ENCODE peak calls at places on chromosomes 1 and 21, in nine cellular contexts. X, M, Q, A, W, G, B, T and O are unnamed samples.

GRCh38 chr1:32716312-32717126 is 13.9 kb upstream of the SYNC start:
- DNase-seq in X (no peak), M (no peak), Q (peak; percentile 98), A (peak; percentile 9), W (no peak), G (no peak), B (no peak), T (peak; percentile 69), O (peak; percentile 79)

GRCh38 chr1:232340448-232340847 is 289.5 kb downstream of the SIPA1L2 start:
- DNase-seq in X (no peak), M (no peak), Q (no peak), A (no peak), W (no peak), G (no peak), B (no peak), T (no peak), O (no peak)

GRCh38 chr1:183023146-183023600 is at the start of gene LAMC1:
- DNase-seq in X (no peak), M (peak; percentile 95), Q (peak; percentile 61), A (no peak), W (peak; percentile 7), G (peak; percentile 80), B (peak; percentile 66), T (peak; percentile 84), O (peak; percentile 84)

GRCh38 chr21:44911384-44912157 is 9.1 kb downstream of the ITGB2 start:
- DNase-seq in X (no peak), M (no peak), Q (peak; percentile 89), A (peak; percentile 47), W (peak; percentile 61), G (no peak), B (no peak), T (peak; percentile 94), O (no peak)

GRCh38 chr1:202012544-202013478 is 2.4 kb downstream of the ELF3 start:
- DNase-seq in X (no peak), M (no peak), Q (peak; percentile 41), A (no peak), W (no peak), G (no peak), B (no peak), T (no peak), O (no peak)

GRCh38 chr1:29657816-29658215 is 421.5 kb downstream of the PTPRU start:
- DNase-seq in X (no peak), M (no peak), Q (no peak), A (no peak), W (no peak), G (no peak), B (no peak), T (peak; percentile 40), O (no peak)

GRCh38 chr1:45213892-45214291 is 7.5 kb upstream of the ZSWIM5 start:
- DNase-seq in X (no peak), M (no peak), Q (no peak), A (no peak), W (no peak), G (no peak), B (no peak), T (no peak), O (no peak)

GRCh38 chr21:44487831-44488230 is 32.5 kb downstream of the LRRC3 start:
- DNase-seq in X (peak; percentile 15), M (peak; percentile 34), Q (no peak), A (no peak), W (peak; percentile 35), G (peak; percentile 21), B (no peak), T (no peak), O (no peak)

GRCh38 chr1:228555074-228555989 is 68.2 kb downstream of the RNF187 start:
- DNase-seq in X (no peak), M (no peak), Q (no peak), A (peak; percentile 18), W (peak; percentile 11), G (no peak), B (peak; percentile 0), T (peak; percentile 38), O (no peak)

GRCh38 chr1:3186526-3186921 is 117.5 kb downstream of the PRDM16 start:
- DNase-seq in X (no peak), M (no peak), Q (peak; percentile 89), A (no peak), W (no peak), G (peak; percentile 40), B (no peak), T (peak; percentile 97), O (no peak)

GRCh38 chr1:148318123-148318899 is 164.8 kb downstream of the PPIAL4G start:
- DNase-seq in X (no peak), M (peak; percentile 1), Q (no peak), A (peak; percentile 35), W (no peak), G (no peak), B (peak; percentile 78), T (no peak), O (no peak)

GRCh38 chr1:178283409-178283808 is 189.5 kb downstream of the RASAL2 start:
- DNase-seq in X (no peak), M (peak; percentile 39), Q (no peak), A (no peak), W (no peak), G (no peak), B (no peak), T (no peak), O (no peak)

GRCh38 chr1:177246710-177247588 is 76.2 kb downstream of the BRINP2 start:
- DNase-seq in X (no peak), M (peak; percentile 13), Q (no peak), A (no peak), W (no peak), G (peak; percentile 79), B (no peak), T (no peak), O (no peak)

GRCh38 chr1:180343931-180344406 is 113.9 kb downstream of the LHX4 start:
- DNase-seq in X (no peak), M (peak; percentile 55), Q (peak; percentile 32), A (no peak), W (no peak), G (peak; percentile 42), B (peak; percentile 45), T (no peak), O (peak; percentile 89)

GRCh38 chr1:38586993-38587646 is 272.5 kb downstream of the RRAGC start:
- DNase-seq in X (peak; percentile 9), M (peak; percentile 9), Q (peak; percentile 46), A (peak; percentile 23), W (peak; percentile 49), G (peak; percentile 3), B (no peak), T (no peak), O (peak; percentile 23)

GRCh38 chr1:54502342-54502741 is 45.7 kb upstream of the ACOT11 start:
- DNase-seq in X (no peak), M (no peak), Q (no peak), A (no peak), W (no peak), G (no peak), B (no peak), T (no peak), O (no peak)

GRCh38 chr1:40710581-40711315 is 19.2 kb downstream of the NFYC start:
- DNase-seq in X (no peak), M (peak; percentile 31), Q (no peak), A (no peak), W (no peak), G (no peak), B (no peak), T (no peak), O (no peak)

GRCh38 chr1:25676488-25676887 is 59.9 kb downstream of the MAN1C1 start:
- DNase-seq in X (no peak), M (no peak), Q (peak; percentile 40), A (no peak), W (no peak), G (no peak), B (no peak), T (peak; percentile 38), O (no peak)